ENCODE peak calls at places on chromosomes 16 and 17, in five cellular contexts. C is A549, F is K562, Z is HepG2, L is GM12878. J is an unnamed sample.

GRCh38 chr16:80976946-80977345 is 29.7 kb downstream of the CMC2 start:
- DNase-seq in C (no peak), F (no peak), Z (no peak), L (no peak), J (no peak)

GRCh38 chr17:43914451-43914850 is 7.1 kb upstream of the MPP2 start:
- DNase-seq in C (no peak), F (no peak), Z (no peak), L (no peak), J (no peak)

GRCh38 chr17:142876-143784 is 5.8 kb downstream of the SCGB1C2 start:
- DNase-seq in C (no peak), F (no peak), Z (no peak), L (no peak), J (no peak)

GRCh38 chr16:73122604-73123386 is 74.9 kb upstream of the ZFHX3 start:
- DNase-seq in C (no peak), F (no peak), Z (no peak), L (no peak), J (no peak)

GRCh38 chr17:33657181-33657580 is 364.1 kb upstream of the ASIC2 start:
- DNase-seq in C (no peak), F (no peak), Z (no peak), L (no peak), J (no peak)

GRCh38 chr17:19579867-19580565 is 46.4 kb downstream of the SLC47A1 start:
- DNase-seq in C (no peak), F (no peak), Z (no peak), L (no peak), J (peak; percentile 66)

GRCh38 chr17:31586946-31587345 is 195.5 kb downstream of the RAB11FIP4 start:
- DNase-seq in C (no peak), F (no peak), Z (no peak), L (no peak), J (no peak)

GRCh38 chr17:42281571-42282096 is 5.4 kb upstream of the STAT5B start:
- DNase-seq in C (no peak), F (no peak), Z (no peak), L (no peak), J (no peak)

GRCh38 chr17:8921147-8921546 is 44.4 kb downstream of the PIK3R5 start:
- DNase-seq in C (no peak), F (no peak), Z (no peak), L (no peak), J (no peak)

GRCh38 chr17:72338847-72339790 is 218.3 kb downstream of the SOX9 start:
- DNase-seq in C (peak; percentile 53), F (no peak), Z (peak; percentile 97), L (no peak), J (no peak)

GRCh38 chr17:57619061-57619937 is 125.8 kb downstream of the CCDC182 start:
- DNase-seq in C (no peak), F (no peak), Z (no peak), L (no peak), J (no peak)

GRCh38 chr16:11145173-11145820 is 110.7 kb downstream of the SOCS1 start:
- DNase-seq in C (no peak), F (no peak), Z (no peak), L (no peak), J (no peak)

GRCh38 chr17:80779961-80780380 is 211.7 kb upstream of the CHMP6 start:
- DNase-seq in C (no peak), F (no peak), Z (no peak), L (no peak), J (no peak)

GRCh38 chr17:63448655-63449054 is 2.5 kb upstream of the CYB561 start:
- DNase-seq in C (no peak), F (no peak), Z (no peak), L (no peak), J (no peak)

GRCh38 chr17:37725021-37725585 is 19.8 kb downstream of the HNF1B start:
- DNase-seq in C (no peak), F (no peak), Z (no peak), L (no peak), J (no peak)

GRCh38 chr17:18136357-18136756 is 27.8 kb downstream of the MYO15A start:
- DNase-seq in C (no peak), F (no peak), Z (no peak), L (no peak), J (no peak)

GRCh38 chr17:60396412-60396811 is 4.5 kb upstream of the USP32 start:
- DNase-seq in C (no peak), F (no peak), Z (no peak), L (no peak), J (no peak)

GRCh38 chr16:85490971-85491771 is 122.0 kb upstream of the GSE1 start:
- DNase-seq in C (peak; percentile 63), F (peak; percentile 79), Z (peak; percentile 53), L (no peak), J (peak; percentile 76)

GRCh38 chr17:18328643-18329204 is 13.6 kb downstream of the SMCR8 start:
- DNase-seq in C (no peak), F (no peak), Z (no peak), L (no peak), J (no peak)

GRCh38 chr16:53098526-53099317 is 43.9 kb downstream of the CHD9 start:
- DNase-seq in C (peak; percentile 32), F (peak; percentile 32), Z (peak; percentile 48), L (peak; percentile 66), J (peak; percentile 55)

GRCh38 chr17:36085710-36086268 is 4.2 kb downstream of the CCL3 start:
- DNase-seq in C (no peak), F (no peak), Z (no peak), L (no peak), J (no peak)

GRCh38 chr17:20230924-20231323 is 221.8 kb downstream of the SPECC1 start:
- DNase-seq in C (no peak), F (no peak), Z (no peak), L (no peak), J (peak; percentile 52)

GRCh38 chr17:34024303-34025178 is 230.5 kb upstream of the CCL2 start:
- DNase-seq in C (no peak), F (no peak), Z (no peak), L (no peak), J (no peak)

GRCh38 chr16:68083861-68084503 is 1.2 kb upstream of the NFATC3 start:
- DNase-seq in C (no peak), F (no peak), Z (peak; percentile 61), L (no peak), J (peak; percentile 64)

DNA sequence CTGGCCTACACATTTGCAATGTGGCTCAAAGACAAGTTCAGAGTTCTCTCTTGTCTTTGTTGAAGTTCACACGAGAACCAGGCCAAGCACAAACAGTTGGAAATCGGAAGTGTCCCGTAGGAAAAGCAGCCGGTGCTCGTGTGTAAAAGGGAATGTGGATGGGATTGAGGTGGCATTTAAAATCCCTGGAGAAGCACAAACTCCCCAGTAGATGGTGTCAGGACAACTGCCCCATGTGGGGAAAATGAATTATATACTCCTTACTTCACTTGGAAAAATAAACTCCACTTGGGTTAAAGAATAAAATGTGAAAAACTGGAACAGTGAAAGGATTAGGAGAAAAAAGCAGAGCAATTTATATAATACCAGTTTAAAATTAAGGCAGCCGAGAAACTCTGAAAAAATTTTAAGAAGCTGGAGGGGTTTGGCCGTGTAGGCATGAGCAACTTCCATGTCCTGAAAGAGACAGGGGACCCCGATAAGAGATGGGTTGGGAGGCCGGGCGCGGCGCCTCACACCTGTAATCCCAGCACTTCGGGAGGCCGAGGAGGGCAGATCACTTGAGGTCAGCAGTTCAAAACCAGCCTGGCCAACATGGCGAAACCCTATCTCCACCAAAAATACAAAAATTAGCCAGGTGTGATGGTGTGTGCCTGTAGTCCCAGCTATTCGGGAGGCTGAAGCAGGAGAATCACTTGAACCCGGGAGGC is 28.1 kb downstream of the CBFA2T3 start:
- DNase-seq in C (no peak), F (no peak), Z (no peak), L (no peak), J (no peak)
- TF ChIP-seq CTCF in C (peak; percentile 21), F (no peak), Z (no peak), L (no peak), J (no peak)

GRCh38 chr16:81996664-81997529 is 14.4 kb downstream of the SDR42E1 start:
- DNase-seq in C (peak; percentile 51), F (peak; percentile 45), Z (peak; percentile 52), L (no peak), J (peak; percentile 73)

GRCh38 chr16:81995651-81996050 is 15.6 kb downstream of the SDR42E1 start:
- DNase-seq in C (no peak), F (no peak), Z (no peak), L (no peak), J (no peak)

GRCh38 chr16:81997738-81998137 is 13.5 kb downstream of the SDR42E1 start:
- DNase-seq in C (peak; percentile 26), F (no peak), Z (peak; percentile 64), L (no peak), J (no peak)

GRCh38 chr16:81994485-81994884 is 16.8 kb downstream of the SDR42E1 start:
- DNase-seq in C (peak; percentile 23), F (peak; percentile 21), Z (no peak), L (no peak), J (peak; percentile 53)
- TF ChIP-seq JUNB in C (no peak), F (no peak), Z (no peak), L (no peak), J (no peak)

DNA sequence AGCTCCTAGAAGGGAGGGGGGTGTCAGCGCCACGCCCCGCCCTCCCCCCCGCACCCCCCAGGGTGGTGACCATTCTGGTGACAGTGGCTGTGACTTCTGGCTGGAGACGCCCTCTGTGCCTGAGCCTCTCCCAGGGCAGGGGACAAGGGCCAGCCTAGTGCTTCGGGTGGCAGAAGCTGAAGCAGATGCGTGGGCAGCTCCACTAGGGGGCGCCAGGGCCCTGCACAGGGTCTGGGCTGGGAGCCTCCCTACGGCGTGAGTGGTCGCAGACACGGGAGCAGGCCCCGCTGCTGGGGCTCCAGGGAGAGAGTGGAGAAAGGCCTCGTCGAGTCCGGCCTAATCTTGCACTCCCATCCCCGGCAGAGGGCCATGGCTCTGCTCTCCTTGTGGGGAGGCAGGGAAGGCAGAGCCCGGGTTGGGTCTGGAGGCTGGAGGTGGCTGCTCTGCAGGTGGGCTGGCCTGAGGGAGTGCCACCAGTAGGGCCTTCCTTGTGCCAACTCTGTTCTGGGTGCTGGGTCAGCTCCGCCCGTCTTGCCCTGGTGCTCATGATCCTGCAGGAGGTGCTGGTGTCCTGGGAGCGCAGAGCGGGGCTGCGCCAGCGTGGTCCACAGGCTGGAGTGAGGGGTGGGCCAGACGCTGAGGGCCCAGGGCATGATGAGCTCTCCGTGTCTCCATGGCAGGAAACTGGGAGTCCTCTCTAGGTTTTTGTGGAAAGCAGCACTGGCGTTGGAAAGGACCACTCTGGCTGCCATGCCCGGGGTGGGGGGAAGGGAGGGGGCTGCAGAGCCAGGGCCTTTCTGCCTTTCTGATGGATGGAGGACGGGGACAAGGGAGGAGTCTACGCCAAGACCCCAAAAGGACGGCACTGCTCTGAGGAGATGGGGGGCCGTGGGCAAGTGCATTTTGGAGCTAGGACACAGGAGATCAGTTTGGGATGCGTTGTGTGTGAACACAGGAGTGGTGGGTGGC is 2.5 kb downstream of the CENPX start:
- DNase-seq in C (peak; percentile 65), F (peak; percentile 66), Z (peak; percentile 77), L (no peak), J (peak; percentile 89)
- TF ChIP-seq CTCF in C (peak; percentile 85), F (peak; percentile 77), Z (peak; percentile 96), L (peak; percentile 78), J (peak; percentile 77)

GRCh38 chr17:67531291-67531690 is 154.2 kb downstream of the PITPNC1 start:
- DNase-seq in C (no peak), F (no peak), Z (no peak), L (no peak), J (peak; percentile 53)
- TF ChIP-seq JUNB in C (no peak), F (no peak), Z (no peak), L (peak; percentile 59), J (no peak)

DNA sequence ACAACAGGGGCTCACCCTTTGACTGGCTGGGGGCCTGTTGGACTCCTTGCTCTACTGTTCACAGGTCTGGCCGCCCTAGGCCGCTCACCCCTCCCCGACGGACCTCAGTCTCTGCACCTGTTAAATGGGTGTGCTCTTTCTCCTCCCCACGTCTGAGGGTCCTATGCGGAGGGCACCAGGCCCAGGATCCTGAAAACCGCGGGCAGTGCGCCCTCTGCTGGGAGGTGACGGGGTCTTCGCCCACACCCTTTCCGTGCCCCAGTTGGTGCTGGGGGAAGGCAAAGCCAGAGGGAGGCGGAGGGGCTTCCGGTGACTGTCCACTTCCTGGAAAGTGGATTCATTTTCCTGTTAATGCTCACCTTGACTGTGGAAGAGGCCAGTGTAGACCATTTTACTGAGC is 1010.9 kb downstream of the KCNJ18 start:
- DNase-seq in C (no peak), F (peak; percentile 56), Z (no peak), L (no peak), J (no peak)
- TF ChIP-seq CTCF in C (no peak), F (peak; percentile 29), Z (peak; percentile 56), L (no peak), J (no peak)